ENCODE peak calls at places on chromosomes 4 and X, in seven cellular contexts. One of them, this sample, is unnamed.

GRCh38 chr4:150278206-150278605 is 200.0 kb downstream of the DCLK2 start:
- DNase-seq in spleen: no peak
- DNase-seq in adrenal gland: no peak
- DNase-seq in tibial artery: no peak
- DNase-seq in GM23248: no peak
- DNase-seq in upper lobe of left lung: peak; percentile 14
- DNase-seq in lung: no peak
- DNase-seq in this sample: no peak

GRCh38 chr4:4591071-4591470 is 49.2 kb upstream of the STX18 start:
- DNase-seq in tibial artery: no peak
- DNase-seq in spleen: no peak
- DNase-seq in adrenal gland: no peak
- DNase-seq in GM23248: peak; percentile 31
- DNase-seq in upper lobe of left lung: no peak
- DNase-seq in lung: no peak
- DNase-seq in this sample: no peak

GRCh38 chr4:91108751-91109150 is 981.6 kb downstream of the CCSER1 start:
- DNase-seq in lung: no peak
- DNase-seq in GM23248: no peak
- DNase-seq in spleen: no peak
- DNase-seq in upper lobe of left lung: no peak
- DNase-seq in adrenal gland: no peak
- DNase-seq in tibial artery: no peak
- DNase-seq in this sample: no peak

GRCh38 chrX:53262918-53263394 is 18.4 kb downstream of the IQSEC2 start:
- DNase-seq in lung: no peak
- DNase-seq in GM23248: peak; percentile 79
- DNase-seq in spleen: peak; percentile 13
- DNase-seq in tibial artery: no peak
- DNase-seq in upper lobe of left lung: no peak
- DNase-seq in adrenal gland: no peak
- DNase-seq in this sample: no peak

GRCh38 chr4:145507636-145508035 is 26.0 kb downstream of the SMAD1 start:
- DNase-seq in GM23248: peak; percentile 12
- DNase-seq in adrenal gland: no peak
- DNase-seq in upper lobe of left lung: no peak
- DNase-seq in spleen: no peak
- DNase-seq in lung: no peak
- DNase-seq in tibial artery: no peak
- DNase-seq in this sample: no peak

GRCh38 chr4:142044271-142044670 is 407.9 kb downstream of the IL15 start:
- DNase-seq in adrenal gland: no peak
- DNase-seq in GM23248: peak; percentile 48
- DNase-seq in lung: no peak
- DNase-seq in spleen: no peak
- DNase-seq in tibial artery: no peak
- DNase-seq in upper lobe of left lung: no peak
- DNase-seq in this sample: no peak

GRCh38 chr4:3200423-3201090 is 48.4 kb upstream of the MSANTD1 start:
- DNase-seq in tibial artery: no peak
- DNase-seq in GM23248: no peak
- DNase-seq in adrenal gland: no peak
- DNase-seq in upper lobe of left lung: no peak
- DNase-seq in spleen: no peak
- DNase-seq in lung: no peak
- DNase-seq in this sample: no peak

GRCh38 chr4:108885211-108885610 is 122.4 kb upstream of the ETNPPL start:
- DNase-seq in lung: no peak
- DNase-seq in tibial artery: no peak
- DNase-seq in GM23248: peak; percentile 17
- DNase-seq in upper lobe of left lung: no peak
- DNase-seq in adrenal gland: no peak
- DNase-seq in spleen: no peak
- DNase-seq in this sample: no peak

GRCh38 chrX:100659431-100660137 is 15.6 kb downstream of the SRPX2 start:
- DNase-seq in lung: no peak
- DNase-seq in adrenal gland: no peak
- DNase-seq in spleen: no peak
- DNase-seq in upper lobe of left lung: no peak
- DNase-seq in GM23248: no peak
- DNase-seq in tibial artery: no peak
- DNase-seq in this sample: no peak

GRCh38 chrX:36787787-36788186 is 220.4 kb upstream of the FAM47C start:
- DNase-seq in spleen: no peak
- DNase-seq in upper lobe of left lung: no peak
- DNase-seq in GM23248: no peak
- DNase-seq in lung: no peak
- DNase-seq in adrenal gland: no peak
- DNase-seq in tibial artery: no peak
- DNase-seq in this sample: no peak

GRCh38 chrX:13938053-13938765 is 91.5 kb downstream of the GEMIN8 start:
- DNase-seq in GM23248: peak; percentile 32
- DNase-seq in lung: no peak
- DNase-seq in tibial artery: peak; percentile 22
- DNase-seq in adrenal gland: peak; percentile 14
- DNase-seq in spleen: peak; percentile 76
- DNase-seq in upper lobe of left lung: peak; percentile 88
- DNase-seq in this sample: no peak

GRCh38 chrX:115260330-115260729 is 26.4 kb upstream of the LRCH2 start:
- DNase-seq in tibial artery: no peak
- DNase-seq in GM23248: peak; percentile 35
- DNase-seq in spleen: no peak
- DNase-seq in adrenal gland: no peak
- DNase-seq in lung: no peak
- DNase-seq in upper lobe of left lung: no peak
- DNase-seq in this sample: no peak

GRCh38 chr4:23084559-23085248 is 392.0 kb downstream of the GBA3 start:
- DNase-seq in tibial artery: no peak
- DNase-seq in lung: no peak
- DNase-seq in spleen: no peak
- DNase-seq in GM23248: peak; percentile 13
- DNase-seq in adrenal gland: no peak
- DNase-seq in upper lobe of left lung: no peak
- DNase-seq in this sample: no peak

GRCh38 chr4:24063771-24064170 is 173.9 kb upstream of the PPARGC1A start:
- DNase-seq in tibial artery: no peak
- DNase-seq in GM23248: no peak
- DNase-seq in lung: no peak
- DNase-seq in upper lobe of left lung: no peak
- DNase-seq in spleen: no peak
- DNase-seq in adrenal gland: no peak
- DNase-seq in this sample: no peak

GRCh38 chr4:832108-832507 is 6.2 kb upstream of the CPLX1 start:
- DNase-seq in GM23248: no peak
- DNase-seq in adrenal gland: no peak
- DNase-seq in upper lobe of left lung: no peak
- DNase-seq in tibial artery: no peak
- DNase-seq in spleen: peak; percentile 37
- DNase-seq in lung: no peak
- DNase-seq in this sample: no peak

GRCh38 chr4:48307528-48307927 is 33.8 kb upstream of the SLAIN2 start:
- DNase-seq in GM23248: no peak
- DNase-seq in upper lobe of left lung: no peak
- DNase-seq in adrenal gland: no peak
- DNase-seq in tibial artery: no peak
- DNase-seq in spleen: no peak
- DNase-seq in lung: no peak
- DNase-seq in this sample: no peak

GRCh38 chrX:52363247-52363883 is 5.5 kb upstream of the XAGE2 start:
- DNase-seq in tibial artery: no peak
- DNase-seq in upper lobe of left lung: no peak
- DNase-seq in spleen: no peak
- DNase-seq in lung: no peak
- DNase-seq in GM23248: peak; percentile 10
- DNase-seq in adrenal gland: no peak
- DNase-seq in this sample: no peak

DNA sequence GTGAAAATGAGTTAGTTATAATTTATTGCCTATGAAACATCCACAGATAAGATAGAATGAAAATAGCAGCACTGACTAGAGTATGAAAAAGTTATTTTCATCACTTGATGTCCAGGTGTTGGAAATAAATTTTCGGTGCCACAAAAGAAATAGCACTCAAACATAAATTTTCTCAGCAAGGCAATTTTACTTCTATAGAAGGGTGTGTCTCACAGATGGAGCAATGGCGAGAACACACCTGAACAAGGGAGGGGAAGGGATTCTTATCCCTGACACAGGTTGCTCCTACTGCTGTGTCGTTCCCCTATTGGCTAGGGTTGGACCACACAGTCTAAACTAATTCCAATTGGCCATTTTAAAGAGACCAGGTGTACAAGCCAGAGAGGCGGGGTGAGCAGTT is 13.3 kb upstream of the VAMP7 start:
- DNase-seq in adrenal gland: no peak
- DNase-seq in lung: no peak
- DNase-seq in tibial artery: no peak
- DNase-seq in GM23248: no peak
- DNase-seq in spleen: no peak
- DNase-seq in upper lobe of left lung: no peak
- DNase-seq in this sample: no peak
- H3K9me3 ChIP-seq in adrenal gland: no peaks in the 10 kb centered on the region
- H3K9me3 ChIP-seq in lung: no peaks in the 10 kb centered on the region
- H3K9me3 ChIP-seq in tibial artery: no peaks in the 10 kb centered on the region
- H3K9me3 ChIP-seq in GM23248: no peaks in the 10 kb centered on the region
- H3K9me3 ChIP-seq in spleen: peaks cover 5% of the 10 kb centered on the region
- H3K9me3 ChIP-seq in upper lobe of left lung: no peaks in the 10 kb centered on the region
- H3K9me3 ChIP-seq in this sample: no peaks in the 10 kb centered on the region

GRCh38 chr4:65968873-65969272 is 298.6 kb upstream of the EPHA5 start:
- DNase-seq in adrenal gland: no peak
- DNase-seq in tibial artery: no peak
- DNase-seq in GM23248: no peak
- DNase-seq in upper lobe of left lung: no peak
- DNase-seq in spleen: no peak
- DNase-seq in lung: no peak
- DNase-seq in this sample: no peak
- H3K9me3 ChIP-seq in adrenal gland: no peaks in the 10 kb centered on the region
- H3K9me3 ChIP-seq in tibial artery: no peaks in the 10 kb centered on the region
- H3K9me3 ChIP-seq in GM23248: no peaks in the 10 kb centered on the region
- H3K9me3 ChIP-seq in upper lobe of left lung: no peaks in the 10 kb centered on the region
- H3K9me3 ChIP-seq in spleen: no peaks in the 10 kb centered on the region
- H3K9me3 ChIP-seq in lung: no peaks in the 10 kb centered on the region
- H3K9me3 ChIP-seq in this sample: no peaks in the 10 kb centered on the region

DNA sequence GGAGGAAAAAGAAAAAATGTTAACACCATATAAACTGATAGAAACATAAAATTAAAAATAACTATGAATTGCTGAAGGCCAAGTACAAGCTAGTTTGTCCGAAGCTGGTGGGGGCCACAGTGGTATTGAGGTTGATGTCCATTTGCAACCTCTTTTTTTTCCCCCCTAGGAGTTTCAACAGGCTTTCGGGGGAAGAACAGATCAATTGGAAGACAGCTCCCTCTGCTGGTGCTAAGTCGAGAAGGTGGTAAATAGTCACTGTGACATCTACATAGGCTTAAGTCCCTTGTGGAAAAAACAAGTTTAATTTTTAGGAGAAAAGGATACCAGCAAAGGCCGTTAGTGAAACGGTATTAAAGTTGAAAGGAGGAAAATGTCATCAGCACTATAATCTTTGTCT is 115.7 kb upstream of the ZXDA start:
- DNase-seq in adrenal gland: peak; percentile 30
- DNase-seq in upper lobe of left lung: no peak
- DNase-seq in lung: no peak
- DNase-seq in spleen: no peak
- DNase-seq in GM23248: peak; percentile 47
- DNase-seq in tibial artery: peak; percentile 21
- DNase-seq in this sample: no peak
- H3K9me3 ChIP-seq in adrenal gland: no peaks in the 10 kb centered on the region
- H3K9me3 ChIP-seq in upper lobe of left lung: no peaks in the 10 kb centered on the region
- H3K9me3 ChIP-seq in lung: no peaks in the 10 kb centered on the region
- H3K9me3 ChIP-seq in spleen: no peaks in the 10 kb centered on the region
- H3K9me3 ChIP-seq in GM23248: no peaks in the 10 kb centered on the region
- H3K9me3 ChIP-seq in tibial artery: no peaks in the 10 kb centered on the region
- H3K9me3 ChIP-seq in this sample: no peaks in the 10 kb centered on the region

DNA sequence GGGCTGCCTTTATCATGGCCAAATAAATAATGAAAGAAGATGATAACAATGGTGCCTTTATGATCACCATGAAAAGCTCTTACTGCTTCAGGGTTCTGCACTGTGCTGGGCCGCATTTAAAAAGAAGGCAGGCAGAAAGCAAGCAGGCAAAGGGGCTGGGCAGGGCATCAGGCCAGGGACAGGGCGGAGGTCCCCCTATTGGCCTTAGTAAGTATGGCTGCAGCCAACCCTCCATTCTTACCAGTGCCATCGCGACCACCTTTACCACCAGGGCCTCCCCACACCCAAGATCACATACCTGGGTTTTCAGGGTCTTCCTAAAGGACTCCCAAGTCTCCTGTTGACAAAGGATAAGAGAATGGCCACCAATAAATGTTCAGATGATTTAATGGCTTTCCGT is 38.9 kb downstream of the CNGA2 start:
- DNase-seq in spleen: no peak
- DNase-seq in adrenal gland: no peak
- DNase-seq in tibial artery: no peak
- DNase-seq in upper lobe of left lung: no peak
- DNase-seq in lung: no peak
- DNase-seq in GM23248: no peak
- DNase-seq in this sample: no peak
- H3K9me3 ChIP-seq in spleen: no peaks in the 10 kb centered on the region
- H3K9me3 ChIP-seq in adrenal gland: no peaks in the 10 kb centered on the region
- H3K9me3 ChIP-seq in tibial artery: no peaks in the 10 kb centered on the region
- H3K9me3 ChIP-seq in upper lobe of left lung: no peaks in the 10 kb centered on the region
- H3K9me3 ChIP-seq in lung: no peaks in the 10 kb centered on the region
- H3K9me3 ChIP-seq in GM23248: no peaks in the 10 kb centered on the region
- H3K9me3 ChIP-seq in this sample: no peaks in the 10 kb centered on the region

GRCh38 chrX:47976254-47977151 is 27.3 kb downstream of the ZNF182 start:
- DNase-seq in GM23248: no peak
- DNase-seq in upper lobe of left lung: no peak
- DNase-seq in adrenal gland: no peak
- DNase-seq in lung: no peak
- DNase-seq in spleen: no peak
- DNase-seq in tibial artery: no peak
- DNase-seq in this sample: no peak
- H3K9me3 ChIP-seq in GM23248: no peaks in the 10 kb centered on the region
- H3K9me3 ChIP-seq in upper lobe of left lung: peaks cover 43% of the 10 kb centered on the region
- H3K9me3 ChIP-seq in adrenal gland: no peaks in the 10 kb centered on the region
- H3K9me3 ChIP-seq in lung: peaks cover 9% of the 10 kb centered on the region
- H3K9me3 ChIP-seq in spleen: peaks cover 83% of the 10 kb centered on the region
- H3K9me3 ChIP-seq in tibial artery: no peaks in the 10 kb centered on the region
- H3K9me3 ChIP-seq in this sample: peaks cover 33% of the 10 kb centered on the region